ENCODE peak calls at places on chromosomes 6 and 20, in eight cellular contexts. E is GM13976, T is HCEC 1CT, Z is skeletal muscle cell, V is IMR-90, F is putamen, Y is HEK293T, P is tibial artery. D is an unnamed sample.

GRCh38 chr20:25014816-25015215 is 22.3 kb upstream of the APMAP start:
- DNase-seq in V (no peak), Y (no peak), P (peak), Z (no peak), T (no peak), E (no peak), F (no peak), D (no peak)

GRCh38 chr6:136782021-136782770 is 10.1 kb downstream of the MAP3K5 start:
- DNase-seq in T (peak), Y (no peak), P (no peak), F (no peak), V (peak), Z (no peak), E (no peak), D (no peak)

GRCh38 chr6:105838156-105838555 is 248.0 kb upstream of the PRDM1 start:
- DNase-seq in F (no peak), V (peak), T (peak), Y (no peak), P (no peak), Z (no peak), E (no peak), D (peak)

GRCh38 chr20:59123011-59123676 is 40.5 kb upstream of the ZNF831 start:
- DNase-seq in Y (no peak), E (no peak), V (no peak), Z (no peak), P (no peak), T (no peak), F (no peak), D (no peak)

GRCh38 chr6:53888931-53889330 is 94.1 kb downstream of the LRRC1 start:
- DNase-seq in P (no peak), E (no peak), Y (no peak), V (peak), Z (no peak), T (peak), F (no peak), D (no peak)

GRCh38 chr6:1081566-1081965 is 230.3 kb upstream of the FOXQ1 start:
- DNase-seq in E (no peak), Z (no peak), Y (no peak), P (no peak), T (peak), V (peak), F (no peak), D (no peak)

GRCh38 chr6:157099912-157100593 is 223.3 kb downstream of the TMEM242 start:
- DNase-seq in Z (no peak), F (no peak), Y (no peak), P (no peak), E (peak), T (no peak), V (no peak), D (no peak)

GRCh38 chr6:365835-366234 is 25.7 kb upstream of the IRF4 start:
- DNase-seq in Y (no peak), V (no peak), F (no peak), Z (no peak), P (no peak), E (no peak), T (no peak), D (no peak)

GRCh38 chr6:1208876-1209275 is 103.0 kb upstream of the FOXQ1 start:
- DNase-seq in F (no peak), V (peak), Y (no peak), Z (no peak), P (no peak), T (peak), E (no peak), D (no peak)

GRCh38 chr6:20806669-20807068 is 272.4 kb downstream of the CDKAL1 start:
- DNase-seq in V (no peak), Z (no peak), E (no peak), P (no peak), F (no peak), Y (no peak), T (no peak), D (no peak)

GRCh38 chr20:50337521-50338466 is 147.2 kb downstream of the CEBPB start:
- DNase-seq in F (no peak), Z (no peak), V (no peak), E (no peak), T (no peak), Y (no peak), P (no peak), D (no peak)

GRCh38 chr6:86192123-86192522 is 549.4 kb upstream of the SYNCRIP start:
- DNase-seq in T (no peak), Y (peak), V (no peak), P (no peak), F (no peak), E (no peak), Z (no peak), D (no peak)

GRCh38 chr6:148599967-148600426 is 146.8 kb upstream of the UST start:
- DNase-seq in Z (no peak), T (no peak), Y (no peak), E (no peak), P (no peak), F (no peak), V (peak), D (no peak)

GRCh38 chr20:35215066-35215956 is 11.2 kb upstream of the MMP24 start:
- DNase-seq in P (no peak), E (no peak), T (peak), V (peak), F (no peak), Z (no peak), Y (no peak), D (no peak)

GRCh38 chr20:36745234-36745926 is 510 bp downstream of the NDRG3 start:
- DNase-seq in F (peak), V (no peak), Y (peak), Z (no peak), P (no peak), T (no peak), E (no peak), D (no peak)

GRCh38 chr6:162999575-163000285 is 272.0 kb downstream of the PACRG start:
- DNase-seq in T (peak), Z (peak), P (no peak), E (no peak), F (no peak), V (peak), Y (no peak), D (peak)

GRCh38 chr6:7154341-7155139 is 46.8 kb downstream of the RREB1 start:
- DNase-seq in F (no peak), T (no peak), P (no peak), E (peak), Y (no peak), V (no peak), Z (no peak), D (no peak)

GRCh38 chr20:9413001-9413400 is 101.4 kb upstream of the LAMP5 start:
- DNase-seq in T (no peak), F (no peak), Z (no peak), E (no peak), Y (no peak), V (no peak), P (no peak), D (no peak)

GRCh38 chr6:39791850-39792500 is at the start of gene DAAM2:
- DNase-seq in T (no peak), Y (peak), F (peak), V (peak), Z (no peak), P (peak), E (no peak), D (no peak)

GRCh38 chr20:8315639-8316573 is 183.8 kb downstream of the PLCB1 start:
- DNase-seq in V (no peak), P (no peak), E (no peak), F (no peak), Y (no peak), Z (no peak), T (no peak), D (no peak)

GRCh38 chr6:10554826-10555225 is 33.7 kb downstream of the GCNT2 start:
- DNase-seq in V (no peak), Y (no peak), F (no peak), Z (no peak), P (no peak), T (no peak), E (no peak), D (no peak)

GRCh38 chr6:43125119-43125518 is 46.0 kb upstream of the SRF start:
- DNase-seq in E (no peak), V (peak), F (no peak), T (no peak), Z (peak), Y (no peak), P (no peak), D (peak)

GRCh38 chr6:21595265-21595950 is 1.9 kb downstream of the SOX4 start:
- DNase-seq in T (no peak), F (peak), P (no peak), E (peak), V (no peak), Y (peak), Z (no peak), D (no peak)

GRCh38 chr20:7710440-7710839 is 229.8 kb downstream of the HAO1 start:
- DNase-seq in E (no peak), V (no peak), Y (no peak), F (no peak), T (no peak), P (no peak), Z (no peak), D (no peak)

GRCh38 chr6:131764350-131764749 is 43.5 kb upstream of the ENPP1 start:
- DNase-seq in E (no peak), P (no peak), V (peak), Y (no peak), T (no peak), F (no peak), Z (peak), D (no peak)